ENCODE peak calls at places on chromosome 11, in four cellular contexts. One of them, this sample, is unnamed. For H3K27me3, the result is how much of the 10 kb centered on the place peaks cover.

GRCh38 chr11:119907934-119908760 is 179.1 kb upstream of the NECTIN1 start:
- DNase-seq in CD4-positive, alpha-beta T cell: no peak
- DNase-seq in left ventricle myocardium inferior: no peak
- DNase-seq in IMR-90: no peak
- DNase-seq in this sample: no peak

GRCh38 chr11:93221539-93221938 is 23.7 kb upstream of the SLC36A4 start:
- DNase-seq in CD4-positive, alpha-beta T cell: no peak
- DNase-seq in left ventricle myocardium inferior: no peak
- DNase-seq in IMR-90: no peak
- DNase-seq in this sample: no peak

GRCh38 chr11:10828407-10828806 is 19.7 kb upstream of the EIF4G2 start:
- DNase-seq in CD4-positive, alpha-beta T cell: no peak
- DNase-seq in left ventricle myocardium inferior: no peak
- DNase-seq in IMR-90: no peak
- DNase-seq in this sample: no peak

GRCh38 chr11:111069076-111069475 is 176.4 kb upstream of the POU2AF2 start:
- DNase-seq in CD4-positive, alpha-beta T cell: no peak
- DNase-seq in left ventricle myocardium inferior: no peak
- DNase-seq in IMR-90: peak
- DNase-seq in this sample: no peak

GRCh38 chr11:61587951-61588695 is 7.2 kb upstream of the SYT7 start:
- DNase-seq in CD4-positive, alpha-beta T cell: peak
- DNase-seq in left ventricle myocardium inferior: peak
- DNase-seq in IMR-90: no peak
- DNase-seq in this sample: peak

GRCh38 chr11:74380746-74381439 is 17.3 kb downstream of the PGM2L1 start:
- DNase-seq in CD4-positive, alpha-beta T cell: no peak
- DNase-seq in left ventricle myocardium inferior: no peak
- DNase-seq in IMR-90: no peak
- DNase-seq in this sample: no peak

GRCh38 chr11:1297576-1298473 is 11.6 kb downstream of the TOLLIP start:
- DNase-seq in CD4-positive, alpha-beta T cell: no peak
- DNase-seq in left ventricle myocardium inferior: no peak
- DNase-seq in IMR-90: no peak
- DNase-seq in this sample: peak

GRCh38 chr11:88340366-88340930 is 2.9 kb upstream of the CTSC start:
- DNase-seq in CD4-positive, alpha-beta T cell: no peak
- DNase-seq in left ventricle myocardium inferior: no peak
- DNase-seq in IMR-90: peak
- DNase-seq in this sample: no peak

GRCh38 chr11:2591805-2592204 is 108.0 kb downstream of the KCNQ1OT1 start:
- DNase-seq in CD4-positive, alpha-beta T cell: no peak
- DNase-seq in left ventricle myocardium inferior: no peak
- DNase-seq in IMR-90: no peak
- DNase-seq in this sample: no peak

GRCh38 chr11:102560555-102561011 is 30.0 kb upstream of the MMP7 start:
- DNase-seq in CD4-positive, alpha-beta T cell: no peak
- DNase-seq in left ventricle myocardium inferior: no peak
- DNase-seq in IMR-90: peak
- DNase-seq in this sample: no peak

GRCh38 chr11:62930157-62930556 is 9.0 kb upstream of the CHRM1 start:
- DNase-seq in CD4-positive, alpha-beta T cell: no peak
- DNase-seq in left ventricle myocardium inferior: no peak
- DNase-seq in IMR-90: no peak
- DNase-seq in this sample: no peak

GRCh38 chr11:119149371-119150275 is 771 bp downstream of the ABCG4 start:
- DNase-seq in CD4-positive, alpha-beta T cell: no peak
- DNase-seq in left ventricle myocardium inferior: no peak
- DNase-seq in IMR-90: no peak
- DNase-seq in this sample: no peak

GRCh38 chr11:103806130-103806900 is 230.1 kb upstream of the DDI1 start:
- DNase-seq in CD4-positive, alpha-beta T cell: no peak
- DNase-seq in left ventricle myocardium inferior: no peak
- DNase-seq in IMR-90: peak
- DNase-seq in this sample: no peak

GRCh38 chr11:58334708-58335107 is 24.2 kb downstream of the OR5B17 start:
- DNase-seq in CD4-positive, alpha-beta T cell: no peak
- DNase-seq in left ventricle myocardium inferior: no peak
- DNase-seq in IMR-90: peak
- DNase-seq in this sample: no peak

GRCh38 chr11:76307416-76307815 is 73.5 kb downstream of the THAP12 start:
- DNase-seq in CD4-positive, alpha-beta T cell: no peak
- DNase-seq in left ventricle myocardium inferior: peak
- DNase-seq in IMR-90: no peak
- DNase-seq in this sample: peak

DNA sequence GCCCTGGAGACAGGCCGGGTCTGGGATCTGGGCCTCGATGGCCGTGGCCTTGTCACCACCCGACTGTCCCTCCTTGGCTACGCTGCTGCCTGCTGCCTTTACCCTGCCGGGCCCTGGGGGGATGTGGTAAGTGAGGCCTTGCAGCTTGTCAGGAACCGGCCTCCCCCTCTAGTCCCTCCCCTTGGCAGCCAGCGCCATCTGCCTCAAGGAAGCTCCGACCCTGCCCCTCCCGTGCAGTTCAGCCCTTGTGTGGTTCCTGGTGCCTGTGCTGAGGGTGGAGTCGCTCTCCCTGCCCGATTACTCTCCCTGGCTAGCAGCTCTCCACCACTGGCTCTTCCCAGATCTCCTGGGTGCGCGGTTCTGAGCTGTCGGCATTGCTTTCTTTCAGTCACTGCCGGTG is 33.7 kb downstream of the CTTN start:
- DNase-seq in CD4-positive, alpha-beta T cell: no peak
- DNase-seq in left ventricle myocardium inferior: no peak
- DNase-seq in IMR-90: no peak
- DNase-seq in this sample: peak
- H3K27me3 ChIP-seq in CD4-positive, alpha-beta T cell: under half
- H3K27me3 ChIP-seq in left ventricle myocardium inferior: under half
- H3K27me3 ChIP-seq in IMR-90: under half
- H3K27me3 ChIP-seq in this sample: under half

DNA sequence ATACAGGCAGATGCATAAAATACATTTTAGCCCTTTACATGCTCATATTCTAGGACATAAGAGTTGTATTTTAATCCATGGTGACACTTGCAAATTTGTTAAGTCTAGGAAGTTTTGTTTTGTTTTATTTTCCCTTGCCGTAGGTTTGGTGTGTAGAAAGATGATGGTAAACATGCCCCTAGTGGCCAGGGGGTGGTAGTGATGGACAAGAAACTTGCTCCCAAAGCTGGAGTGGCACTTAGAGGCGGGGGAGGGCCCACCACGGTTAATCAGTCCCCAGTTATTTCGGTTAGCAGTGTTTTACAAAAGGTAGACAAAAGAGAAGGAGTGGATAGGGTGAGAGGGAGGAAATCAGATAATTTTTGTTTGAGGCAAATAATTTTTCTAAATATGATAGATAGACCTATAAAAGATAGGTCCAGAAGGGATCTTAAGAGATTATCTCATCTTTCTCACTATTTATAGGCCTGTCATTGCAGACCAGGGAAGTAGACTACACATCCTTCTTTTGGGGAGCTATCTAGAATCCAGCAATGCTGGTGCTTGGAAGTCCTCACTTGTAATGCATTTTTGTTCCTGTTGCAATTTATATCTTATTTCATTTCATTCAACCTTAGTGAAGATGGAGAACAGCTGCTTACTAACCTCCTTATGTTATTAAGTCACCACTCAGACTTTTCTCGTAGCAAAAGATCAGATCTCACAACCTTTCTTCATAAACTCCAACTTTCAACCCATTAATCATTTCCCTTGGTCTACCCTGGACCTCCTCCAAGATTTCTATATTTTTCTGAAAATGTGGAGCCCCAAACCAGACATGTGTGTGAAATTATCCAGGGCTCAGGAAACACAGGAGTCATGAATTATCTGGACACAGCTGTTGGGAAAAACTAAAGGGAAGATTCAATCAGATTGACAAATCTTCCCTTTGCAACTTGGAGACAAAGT is 5.9 kb upstream of the BDNF start:
- DNase-seq in CD4-positive, alpha-beta T cell: no peak
- DNase-seq in left ventricle myocardium inferior: no peak
- DNase-seq in IMR-90: peak
- DNase-seq in this sample: no peak
- H3K27me3 ChIP-seq in CD4-positive, alpha-beta T cell: under half
- H3K27me3 ChIP-seq in left ventricle myocardium inferior: under half
- H3K27me3 ChIP-seq in IMR-90: under half
- H3K27me3 ChIP-seq in this sample: under half

DNA sequence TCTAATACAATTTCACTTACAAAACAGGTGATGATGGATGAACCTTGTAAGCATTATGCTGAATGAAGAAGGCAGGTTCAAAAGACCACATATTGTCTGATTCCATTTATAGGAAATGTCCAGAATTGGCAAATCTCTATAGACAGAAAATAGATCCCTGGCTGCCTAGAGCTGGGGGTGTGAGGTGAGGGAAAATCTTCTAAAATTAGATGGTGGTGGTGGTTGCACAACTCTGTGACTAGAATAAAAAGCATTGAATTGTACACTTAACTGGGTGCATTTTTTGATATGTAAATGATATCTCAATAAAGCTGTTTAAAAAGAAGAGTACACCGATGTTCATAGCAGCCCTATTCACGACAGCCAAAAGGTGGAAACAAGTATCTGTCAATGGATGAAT is 16.7 kb upstream of the CRY2 start:
- DNase-seq in CD4-positive, alpha-beta T cell: no peak
- DNase-seq in left ventricle myocardium inferior: no peak
- DNase-seq in IMR-90: no peak
- DNase-seq in this sample: no peak
- H3K27me3 ChIP-seq in CD4-positive, alpha-beta T cell: under half
- H3K27me3 ChIP-seq in left ventricle myocardium inferior: under half
- H3K27me3 ChIP-seq in IMR-90: under half
- H3K27me3 ChIP-seq in this sample: under half

GRCh38 chr11:100473390-100473740 is 213.7 kb upstream of the ARHGAP42 start:
- DNase-seq in CD4-positive, alpha-beta T cell: no peak
- DNase-seq in left ventricle myocardium inferior: no peak
- DNase-seq in IMR-90: no peak
- DNase-seq in this sample: no peak
- H3K27me3 ChIP-seq in CD4-positive, alpha-beta T cell: under half
- H3K27me3 ChIP-seq in left ventricle myocardium inferior: under half
- H3K27me3 ChIP-seq in IMR-90: under half
- H3K27me3 ChIP-seq in this sample: under half

DNA sequence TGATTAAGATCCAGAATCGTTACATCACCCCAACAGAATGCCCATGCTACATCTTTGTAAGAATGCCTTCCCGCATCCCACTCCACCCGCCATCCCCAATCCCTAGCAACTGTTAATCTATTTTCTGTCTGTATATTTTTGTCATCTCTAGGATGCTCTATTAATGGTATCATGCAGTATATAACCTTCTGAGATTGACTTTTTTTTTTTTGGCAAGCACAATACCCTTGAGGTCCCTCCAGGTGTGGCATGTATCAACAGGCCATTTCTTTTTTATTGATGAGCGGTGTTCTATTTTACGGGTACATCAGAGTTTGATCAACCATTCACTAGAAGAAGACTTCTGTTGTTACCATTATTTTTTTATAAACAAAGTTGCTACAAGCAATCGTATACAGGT is 30.2 kb upstream of the SCN3B start:
- DNase-seq in CD4-positive, alpha-beta T cell: no peak
- DNase-seq in left ventricle myocardium inferior: no peak
- DNase-seq in IMR-90: no peak
- DNase-seq in this sample: no peak
- H3K27me3 ChIP-seq in CD4-positive, alpha-beta T cell: under half
- H3K27me3 ChIP-seq in left ventricle myocardium inferior: under half
- H3K27me3 ChIP-seq in IMR-90: under half
- H3K27me3 ChIP-seq in this sample: under half

GRCh38 chr11:34492806-34493414 is 20.7 kb downstream of the ELF5 start:
- DNase-seq in CD4-positive, alpha-beta T cell: peak
- DNase-seq in left ventricle myocardium inferior: no peak
- DNase-seq in IMR-90: peak
- DNase-seq in this sample: no peak
- H3K27me3 ChIP-seq in CD4-positive, alpha-beta T cell: under half
- H3K27me3 ChIP-seq in left ventricle myocardium inferior: under half
- H3K27me3 ChIP-seq in IMR-90: under half
- H3K27me3 ChIP-seq in this sample: under half